ENCODE peak calls at places on chromosomes 6 and 20, in six cellular contexts. One of them, this sample, is unnamed.
A peak's percentile ranks its signal among the peaks of the same experiment; 100 is the strongest.

GRCh38 chr6:90197854-90198496 is 98.7 kb downstream of the BACH2 start:
- DNase-seq in thoracic aorta: no peak
- DNase-seq in T-cell: no peak
- DNase-seq in activated CD4-positive, alpha-beta T cell treated with anti-CD3 and anti-CD28 coated beads for 4 hours: no peak
- DNase-seq in stimulated activated CD8-positive, alpha-beta memory T cell treated with anti-CD3 and anti-CD28 coated beads, Interleukin-12 subunit alpha, Interleukin-12 subunit beta, amount 100 ng/mL, for 1 hour: no peak
- DNase-seq in PC-3: no peak
- DNase-seq in this sample: no peak

GRCh38 chr6:6631526-6632276 is 43.2 kb downstream of the LY86 start:
- DNase-seq in stimulated activated CD8-positive, alpha-beta memory T cell treated with anti-CD3 and anti-CD28 coated beads, Interleukin-12 subunit alpha, Interleukin-12 subunit beta, amount 100 ng/mL, for 1 hour: no peak
- DNase-seq in T-cell: no peak
- DNase-seq in thoracic aorta: no peak
- DNase-seq in PC-3: peak; percentile 14
- DNase-seq in activated CD4-positive, alpha-beta T cell treated with anti-CD3 and anti-CD28 coated beads for 4 hours: no peak
- DNase-seq in this sample: no peak

GRCh38 chr20:29873946-29874345 is 1383.5 kb upstream of the DEFB115 start:
- DNase-seq in thoracic aorta: no peak
- DNase-seq in activated CD4-positive, alpha-beta T cell treated with anti-CD3 and anti-CD28 coated beads for 4 hours: peak; percentile 30
- DNase-seq in T-cell: peak; percentile 19
- DNase-seq in PC-3: no peak
- DNase-seq in stimulated activated CD8-positive, alpha-beta memory T cell treated with anti-CD3 and anti-CD28 coated beads, Interleukin-12 subunit alpha, Interleukin-12 subunit beta, amount 100 ng/mL, for 1 hour: no peak
- DNase-seq in this sample: peak; percentile 80

GRCh38 chr6:158737710-158738615 is 81.2 kb downstream of the EZR start:
- DNase-seq in PC-3: peak; percentile 81
- DNase-seq in stimulated activated CD8-positive, alpha-beta memory T cell treated with anti-CD3 and anti-CD28 coated beads, Interleukin-12 subunit alpha, Interleukin-12 subunit beta, amount 100 ng/mL, for 1 hour: no peak
- DNase-seq in T-cell: no peak
- DNase-seq in thoracic aorta: no peak
- DNase-seq in activated CD4-positive, alpha-beta T cell treated with anti-CD3 and anti-CD28 coated beads for 4 hours: no peak
- DNase-seq in this sample: no peak

GRCh38 chr6:87407531-87407895 is 259 bp upstream of the CFAP206 start:
- DNase-seq in thoracic aorta: no peak
- DNase-seq in PC-3: peak; percentile 28
- DNase-seq in stimulated activated CD8-positive, alpha-beta memory T cell treated with anti-CD3 and anti-CD28 coated beads, Interleukin-12 subunit alpha, Interleukin-12 subunit beta, amount 100 ng/mL, for 1 hour: no peak
- DNase-seq in activated CD4-positive, alpha-beta T cell treated with anti-CD3 and anti-CD28 coated beads for 4 hours: no peak
- DNase-seq in T-cell: peak; percentile 1
- DNase-seq in this sample: no peak

GRCh38 chr6:40936810-40937209 is 102.2 kb downstream of the UNC5CL start:
- DNase-seq in activated CD4-positive, alpha-beta T cell treated with anti-CD3 and anti-CD28 coated beads for 4 hours: no peak
- DNase-seq in T-cell: no peak
- DNase-seq in PC-3: peak; percentile 71
- DNase-seq in thoracic aorta: no peak
- DNase-seq in stimulated activated CD8-positive, alpha-beta memory T cell treated with anti-CD3 and anti-CD28 coated beads, Interleukin-12 subunit alpha, Interleukin-12 subunit beta, amount 100 ng/mL, for 1 hour: no peak
- DNase-seq in this sample: no peak

GRCh38 chr6:112396221-112396620 is 49.1 kb downstream of the RFPL4B start:
- DNase-seq in T-cell: no peak
- DNase-seq in PC-3: peak; percentile 47
- DNase-seq in thoracic aorta: no peak
- DNase-seq in activated CD4-positive, alpha-beta T cell treated with anti-CD3 and anti-CD28 coated beads for 4 hours: no peak
- DNase-seq in stimulated activated CD8-positive, alpha-beta memory T cell treated with anti-CD3 and anti-CD28 coated beads, Interleukin-12 subunit alpha, Interleukin-12 subunit beta, amount 100 ng/mL, for 1 hour: no peak
- DNase-seq in this sample: no peak

GRCh38 chr6:159184559-159184958 is 15.4 kb downstream of the FNDC1 start:
- DNase-seq in stimulated activated CD8-positive, alpha-beta memory T cell treated with anti-CD3 and anti-CD28 coated beads, Interleukin-12 subunit alpha, Interleukin-12 subunit beta, amount 100 ng/mL, for 1 hour: no peak
- DNase-seq in activated CD4-positive, alpha-beta T cell treated with anti-CD3 and anti-CD28 coated beads for 4 hours: no peak
- DNase-seq in thoracic aorta: no peak
- DNase-seq in T-cell: no peak
- DNase-seq in PC-3: no peak
- DNase-seq in this sample: no peak

GRCh38 chr6:13089296-13089994 is 238.9 kb downstream of the TBC1D7 start:
- DNase-seq in stimulated activated CD8-positive, alpha-beta memory T cell treated with anti-CD3 and anti-CD28 coated beads, Interleukin-12 subunit alpha, Interleukin-12 subunit beta, amount 100 ng/mL, for 1 hour: no peak
- DNase-seq in T-cell: no peak
- DNase-seq in PC-3: no peak
- DNase-seq in thoracic aorta: no peak
- DNase-seq in activated CD4-positive, alpha-beta T cell treated with anti-CD3 and anti-CD28 coated beads for 4 hours: no peak
- DNase-seq in this sample: no peak

GRCh38 chr6:14470697-14471096 is 353.1 kb downstream of the CD83 start:
- DNase-seq in PC-3: no peak
- DNase-seq in stimulated activated CD8-positive, alpha-beta memory T cell treated with anti-CD3 and anti-CD28 coated beads, Interleukin-12 subunit alpha, Interleukin-12 subunit beta, amount 100 ng/mL, for 1 hour: no peak
- DNase-seq in activated CD4-positive, alpha-beta T cell treated with anti-CD3 and anti-CD28 coated beads for 4 hours: no peak
- DNase-seq in thoracic aorta: no peak
- DNase-seq in T-cell: no peak
- DNase-seq in this sample: no peak

GRCh38 chr6:18327621-18328548 is 59.3 kb upstream of the RNF144B start:
- DNase-seq in activated CD4-positive, alpha-beta T cell treated with anti-CD3 and anti-CD28 coated beads for 4 hours: no peak
- DNase-seq in PC-3: no peak
- DNase-seq in T-cell: no peak
- DNase-seq in thoracic aorta: no peak
- DNase-seq in stimulated activated CD8-positive, alpha-beta memory T cell treated with anti-CD3 and anti-CD28 coated beads, Interleukin-12 subunit alpha, Interleukin-12 subunit beta, amount 100 ng/mL, for 1 hour: no peak
- DNase-seq in this sample: no peak

GRCh38 chr6:32070814-32071466 is 32.7 kb downstream of the CYP21A2 start:
- DNase-seq in T-cell: no peak
- DNase-seq in thoracic aorta: no peak
- DNase-seq in stimulated activated CD8-positive, alpha-beta memory T cell treated with anti-CD3 and anti-CD28 coated beads, Interleukin-12 subunit alpha, Interleukin-12 subunit beta, amount 100 ng/mL, for 1 hour: no peak
- DNase-seq in PC-3: no peak
- DNase-seq in activated CD4-positive, alpha-beta T cell treated with anti-CD3 and anti-CD28 coated beads for 4 hours: no peak
- DNase-seq in this sample: no peak

GRCh38 chr20:38645318-38645717 is 43.7 kb downstream of the ARHGAP40 start:
- DNase-seq in PC-3: no peak
- DNase-seq in thoracic aorta: no peak
- DNase-seq in T-cell: no peak
- DNase-seq in stimulated activated CD8-positive, alpha-beta memory T cell treated with anti-CD3 and anti-CD28 coated beads, Interleukin-12 subunit alpha, Interleukin-12 subunit beta, amount 100 ng/mL, for 1 hour: no peak
- DNase-seq in activated CD4-positive, alpha-beta T cell treated with anti-CD3 and anti-CD28 coated beads for 4 hours: no peak
- DNase-seq in this sample: no peak

GRCh38 chr6:13561624-13562267 is 12.7 kb upstream of the SIRT5 start:
- DNase-seq in activated CD4-positive, alpha-beta T cell treated with anti-CD3 and anti-CD28 coated beads for 4 hours: no peak
- DNase-seq in T-cell: no peak
- DNase-seq in thoracic aorta: no peak
- DNase-seq in PC-3: no peak
- DNase-seq in stimulated activated CD8-positive, alpha-beta memory T cell treated with anti-CD3 and anti-CD28 coated beads, Interleukin-12 subunit alpha, Interleukin-12 subunit beta, amount 100 ng/mL, for 1 hour: no peak
- DNase-seq in this sample: no peak

GRCh38 chr20:8756410-8756809 is 312.5 kb upstream of the PLCB4 start:
- DNase-seq in stimulated activated CD8-positive, alpha-beta memory T cell treated with anti-CD3 and anti-CD28 coated beads, Interleukin-12 subunit alpha, Interleukin-12 subunit beta, amount 100 ng/mL, for 1 hour: no peak
- DNase-seq in PC-3: peak; percentile 77
- DNase-seq in thoracic aorta: no peak
- DNase-seq in T-cell: no peak
- DNase-seq in activated CD4-positive, alpha-beta T cell treated with anti-CD3 and anti-CD28 coated beads for 4 hours: no peak
- DNase-seq in this sample: no peak

GRCh38 chr6:138253731-138254130 is 35.4 kb upstream of the PBOV1 start:
- DNase-seq in stimulated activated CD8-positive, alpha-beta memory T cell treated with anti-CD3 and anti-CD28 coated beads, Interleukin-12 subunit alpha, Interleukin-12 subunit beta, amount 100 ng/mL, for 1 hour: no peak
- DNase-seq in activated CD4-positive, alpha-beta T cell treated with anti-CD3 and anti-CD28 coated beads for 4 hours: no peak
- DNase-seq in PC-3: no peak
- DNase-seq in thoracic aorta: no peak
- DNase-seq in T-cell: no peak
- DNase-seq in this sample: no peak

GRCh38 chr6:155832596-155832995 is 377.0 kb upstream of the NOX3 start:
- DNase-seq in stimulated activated CD8-positive, alpha-beta memory T cell treated with anti-CD3 and anti-CD28 coated beads, Interleukin-12 subunit alpha, Interleukin-12 subunit beta, amount 100 ng/mL, for 1 hour: no peak
- DNase-seq in activated CD4-positive, alpha-beta T cell treated with anti-CD3 and anti-CD28 coated beads for 4 hours: no peak
- DNase-seq in T-cell: no peak
- DNase-seq in thoracic aorta: no peak
- DNase-seq in PC-3: peak; percentile 50
- DNase-seq in this sample: no peak

GRCh38 chr6:37988131-37988530 is 168.6 kb downstream of the ZFAND3 start:
- DNase-seq in stimulated activated CD8-positive, alpha-beta memory T cell treated with anti-CD3 and anti-CD28 coated beads, Interleukin-12 subunit alpha, Interleukin-12 subunit beta, amount 100 ng/mL, for 1 hour: no peak
- DNase-seq in T-cell: no peak
- DNase-seq in PC-3: no peak
- DNase-seq in activated CD4-positive, alpha-beta T cell treated with anti-CD3 and anti-CD28 coated beads for 4 hours: no peak
- DNase-seq in thoracic aorta: no peak
- DNase-seq in this sample: no peak

GRCh38 chr20:35604444-35604750 is 11.2 kb upstream of the SPAG4 start:
- DNase-seq in activated CD4-positive, alpha-beta T cell treated with anti-CD3 and anti-CD28 coated beads for 4 hours: no peak
- DNase-seq in PC-3: no peak
- DNase-seq in thoracic aorta: no peak
- DNase-seq in stimulated activated CD8-positive, alpha-beta memory T cell treated with anti-CD3 and anti-CD28 coated beads, Interleukin-12 subunit alpha, Interleukin-12 subunit beta, amount 100 ng/mL, for 1 hour: no peak
- DNase-seq in T-cell: no peak
- DNase-seq in this sample: no peak

GRCh38 chr6:45398075-45398817 is 20.5 kb upstream of the SUPT3H start:
- DNase-seq in thoracic aorta: no peak
- DNase-seq in stimulated activated CD8-positive, alpha-beta memory T cell treated with anti-CD3 and anti-CD28 coated beads, Interleukin-12 subunit alpha, Interleukin-12 subunit beta, amount 100 ng/mL, for 1 hour: no peak
- DNase-seq in T-cell: no peak
- DNase-seq in PC-3: peak; percentile 94
- DNase-seq in activated CD4-positive, alpha-beta T cell treated with anti-CD3 and anti-CD28 coated beads for 4 hours: no peak
- DNase-seq in this sample: no peak

GRCh38 chr20:36117638-36118037 is 36.9 kb upstream of the EPB41L1 start:
- DNase-seq in T-cell: no peak
- DNase-seq in activated CD4-positive, alpha-beta T cell treated with anti-CD3 and anti-CD28 coated beads for 4 hours: no peak
- DNase-seq in thoracic aorta: no peak
- DNase-seq in PC-3: no peak
- DNase-seq in stimulated activated CD8-positive, alpha-beta memory T cell treated with anti-CD3 and anti-CD28 coated beads, Interleukin-12 subunit alpha, Interleukin-12 subunit beta, amount 100 ng/mL, for 1 hour: no peak
- DNase-seq in this sample: no peak

GRCh38 chr20:25278636-25279361 is 30.9 kb downstream of the PYGB start:
- DNase-seq in PC-3: no peak
- DNase-seq in T-cell: no peak
- DNase-seq in thoracic aorta: no peak
- DNase-seq in stimulated activated CD8-positive, alpha-beta memory T cell treated with anti-CD3 and anti-CD28 coated beads, Interleukin-12 subunit alpha, Interleukin-12 subunit beta, amount 100 ng/mL, for 1 hour: no peak
- DNase-seq in activated CD4-positive, alpha-beta T cell treated with anti-CD3 and anti-CD28 coated beads for 4 hours: no peak
- DNase-seq in this sample: peak; percentile 56

GRCh38 chr6:161215876-161216615 is 57.8 kb downstream of the AGPAT4 start:
- DNase-seq in T-cell: no peak
- DNase-seq in thoracic aorta: no peak
- DNase-seq in PC-3: no peak
- DNase-seq in stimulated activated CD8-positive, alpha-beta memory T cell treated with anti-CD3 and anti-CD28 coated beads, Interleukin-12 subunit alpha, Interleukin-12 subunit beta, amount 100 ng/mL, for 1 hour: no peak
- DNase-seq in activated CD4-positive, alpha-beta T cell treated with anti-CD3 and anti-CD28 coated beads for 4 hours: no peak
- DNase-seq in this sample: no peak

GRCh38 chr20:2699775-2700413 is 7.3 kb downstream of the EBF4 start:
- DNase-seq in T-cell: no peak
- DNase-seq in activated CD4-positive, alpha-beta T cell treated with anti-CD3 and anti-CD28 coated beads for 4 hours: no peak
- DNase-seq in PC-3: no peak
- DNase-seq in thoracic aorta: no peak
- DNase-seq in stimulated activated CD8-positive, alpha-beta memory T cell treated with anti-CD3 and anti-CD28 coated beads, Interleukin-12 subunit alpha, Interleukin-12 subunit beta, amount 100 ng/mL, for 1 hour: no peak
- DNase-seq in this sample: no peak

GRCh38 chr20:539848-540247 is 3.7 kb downstream of the CSNK2A1 start:
- DNase-seq in PC-3: peak; percentile 49
- DNase-seq in thoracic aorta: no peak
- DNase-seq in T-cell: no peak
- DNase-seq in stimulated activated CD8-positive, alpha-beta memory T cell treated with anti-CD3 and anti-CD28 coated beads, Interleukin-12 subunit alpha, Interleukin-12 subunit beta, amount 100 ng/mL, for 1 hour: no peak
- DNase-seq in activated CD4-positive, alpha-beta T cell treated with anti-CD3 and anti-CD28 coated beads for 4 hours: no peak
- DNase-seq in this sample: no peak

GRCh38 chr6:151690303-151690702 is 117.2 kb upstream of the ESR1 start:
- DNase-seq in thoracic aorta: no peak
- DNase-seq in activated CD4-positive, alpha-beta T cell treated with anti-CD3 and anti-CD28 coated beads for 4 hours: peak; percentile 9
- DNase-seq in T-cell: no peak
- DNase-seq in stimulated activated CD8-positive, alpha-beta memory T cell treated with anti-CD3 and anti-CD28 coated beads, Interleukin-12 subunit alpha, Interleukin-12 subunit beta, amount 100 ng/mL, for 1 hour: no peak
- DNase-seq in PC-3: peak; percentile 45
- DNase-seq in this sample: no peak

GRCh38 chr6:160995271-160995670 is 3.7 kb downstream of the MAP3K4 start:
- DNase-seq in PC-3: no peak
- DNase-seq in T-cell: no peak
- DNase-seq in activated CD4-positive, alpha-beta T cell treated with anti-CD3 and anti-CD28 coated beads for 4 hours: no peak
- DNase-seq in thoracic aorta: no peak
- DNase-seq in stimulated activated CD8-positive, alpha-beta memory T cell treated with anti-CD3 and anti-CD28 coated beads, Interleukin-12 subunit alpha, Interleukin-12 subunit beta, amount 100 ng/mL, for 1 hour: no peak
- DNase-seq in this sample: no peak

GRCh38 chr6:122124908-122125307 is 274.5 kb upstream of the HSF2 start:
- DNase-seq in thoracic aorta: no peak
- DNase-seq in activated CD4-positive, alpha-beta T cell treated with anti-CD3 and anti-CD28 coated beads for 4 hours: no peak
- DNase-seq in PC-3: no peak
- DNase-seq in stimulated activated CD8-positive, alpha-beta memory T cell treated with anti-CD3 and anti-CD28 coated beads, Interleukin-12 subunit alpha, Interleukin-12 subunit beta, amount 100 ng/mL, for 1 hour: no peak
- DNase-seq in T-cell: no peak
- DNase-seq in this sample: no peak

GRCh38 chr20:460707-461106 is 1.6 kb downstream of the TBC1D20 start:
- DNase-seq in stimulated activated CD8-positive, alpha-beta memory T cell treated with anti-CD3 and anti-CD28 coated beads, Interleukin-12 subunit alpha, Interleukin-12 subunit beta, amount 100 ng/mL, for 1 hour: no peak
- DNase-seq in thoracic aorta: no peak
- DNase-seq in PC-3: no peak
- DNase-seq in activated CD4-positive, alpha-beta T cell treated with anti-CD3 and anti-CD28 coated beads for 4 hours: no peak
- DNase-seq in T-cell: no peak
- DNase-seq in this sample: no peak

This sample was measured in suprapubic skin.